ENCODE peak calls at places on chromosome 2, in five cellular contexts. One of them, this sample, is unnamed.

GRCh38 chr2:110788936-110789335 is 56.6 kb downstream of the ACOXL start:
- DNase-seq in LoVo: no peak
- DNase-seq in NCI-H1417: peak
- DNase-seq in activated CD8-positive, alpha-beta memory T cell treated with anti-CD3 and anti-CD28 coated beads for 24 hours: no peak
- DNase-seq in activated naive CD4-positive, alpha-beta T cell treated with Interleukin-2 at 50 U/mL for 16 hours: no peak
- DNase-seq in this sample: no peak

GRCh38 chr2:200814917-200815316 is 3.2 kb downstream of the BZW1 start:
- DNase-seq in LoVo: no peak
- DNase-seq in NCI-H1417: no peak
- DNase-seq in activated CD8-positive, alpha-beta memory T cell treated with anti-CD3 and anti-CD28 coated beads for 24 hours: no peak
- DNase-seq in activated naive CD4-positive, alpha-beta T cell treated with Interleukin-2 at 50 U/mL for 16 hours: no peak
- DNase-seq in this sample: no peak

GRCh38 chr2:160838691-160839090 is 321.5 kb upstream of the TANK start:
- DNase-seq in LoVo: peak
- DNase-seq in NCI-H1417: no peak
- DNase-seq in activated CD8-positive, alpha-beta memory T cell treated with anti-CD3 and anti-CD28 coated beads for 24 hours: no peak
- DNase-seq in activated naive CD4-positive, alpha-beta T cell treated with Interleukin-2 at 50 U/mL for 16 hours: no peak
- DNase-seq in this sample: no peak

GRCh38 chr2:183614797-183615429 is 490.7 kb downstream of the NUP35 start:
- DNase-seq in LoVo: no peak
- DNase-seq in NCI-H1417: peak
- DNase-seq in activated CD8-positive, alpha-beta memory T cell treated with anti-CD3 and anti-CD28 coated beads for 24 hours: no peak
- DNase-seq in activated naive CD4-positive, alpha-beta T cell treated with Interleukin-2 at 50 U/mL for 16 hours: no peak
- DNase-seq in this sample: no peak

GRCh38 chr2:28484835-28485234 is 11.0 kb upstream of the PLB1 start:
- DNase-seq in LoVo: no peak
- DNase-seq in NCI-H1417: no peak
- DNase-seq in activated CD8-positive, alpha-beta memory T cell treated with anti-CD3 and anti-CD28 coated beads for 24 hours: no peak
- DNase-seq in activated naive CD4-positive, alpha-beta T cell treated with Interleukin-2 at 50 U/mL for 16 hours: no peak
- DNase-seq in this sample: no peak

GRCh38 chr2:173752152-173752551 is 213.0 kb downstream of the SP3 start:
- DNase-seq in LoVo: no peak
- DNase-seq in NCI-H1417: peak
- DNase-seq in activated CD8-positive, alpha-beta memory T cell treated with anti-CD3 and anti-CD28 coated beads for 24 hours: no peak
- DNase-seq in activated naive CD4-positive, alpha-beta T cell treated with Interleukin-2 at 50 U/mL for 16 hours: no peak
- DNase-seq in this sample: no peak

GRCh38 chr2:162677476-162677875 is 161.1 kb downstream of the KCNH7 start:
- DNase-seq in LoVo: no peak
- DNase-seq in NCI-H1417: no peak
- DNase-seq in activated CD8-positive, alpha-beta memory T cell treated with anti-CD3 and anti-CD28 coated beads for 24 hours: no peak
- DNase-seq in activated naive CD4-positive, alpha-beta T cell treated with Interleukin-2 at 50 U/mL for 16 hours: no peak
- DNase-seq in this sample: no peak

GRCh38 chr2:35989040-35989439 is 366.5 kb upstream of the CRIM1 start:
- DNase-seq in LoVo: no peak
- DNase-seq in NCI-H1417: no peak
- DNase-seq in activated CD8-positive, alpha-beta memory T cell treated with anti-CD3 and anti-CD28 coated beads for 24 hours: no peak
- DNase-seq in activated naive CD4-positive, alpha-beta T cell treated with Interleukin-2 at 50 U/mL for 16 hours: no peak
- DNase-seq in this sample: no peak

GRCh38 chr2:109185338-109185737 is 56.3 kb downstream of the SH3RF3 start:
- DNase-seq in LoVo: no peak
- DNase-seq in NCI-H1417: no peak
- DNase-seq in activated CD8-positive, alpha-beta memory T cell treated with anti-CD3 and anti-CD28 coated beads for 24 hours: peak
- DNase-seq in activated naive CD4-positive, alpha-beta T cell treated with Interleukin-2 at 50 U/mL for 16 hours: no peak
- DNase-seq in this sample: no peak

GRCh38 chr2:239188536-239188935 is 212.3 kb downstream of the HDAC4 start:
- DNase-seq in LoVo: no peak
- DNase-seq in NCI-H1417: no peak
- DNase-seq in activated CD8-positive, alpha-beta memory T cell treated with anti-CD3 and anti-CD28 coated beads for 24 hours: peak
- DNase-seq in activated naive CD4-positive, alpha-beta T cell treated with Interleukin-2 at 50 U/mL for 16 hours: no peak
- DNase-seq in this sample: peak